ENCODE peak calls at places on chromosomes 13 and 19, in six cellular contexts. U is Caco-2, O is AG04450, D is epithelial cell of esophagus, T is PC-9, J is fibroblast of lung. S is an unnamed sample.

GRCh38 chr19:45790942-45791341 is 1.7 kb downstream of the DMWD start:
- DNase-seq in O (no peak), T (no peak), J (no peak), D (no peak), U (no peak), S (no peak)

GRCh38 chr19:9078651-9079050 is 8.2 kb upstream of the OR1M1 start:
- DNase-seq in U (no peak), O (no peak), J (no peak), D (no peak), T (no peak), S (no peak)

GRCh38 chr13:45356966-45357689 is 16.1 kb upstream of the TPT1 start:
- DNase-seq in O (no peak), T (no peak), U (no peak), D (no peak), J (no peak), S (no peak)

GRCh38 chr13:32314271-32314967 is 744 bp downstream of the ZAR1L start:
- DNase-seq in U (no peak), D (no peak), O (no peak), T (peak), J (no peak), S (peak)

GRCh38 chr19:8631425-8631819 is 989 bp downstream of the NFILZ start:
- DNase-seq in U (no peak), J (peak), D (no peak), O (no peak), T (no peak), S (no peak)

GRCh38 chr13:42215578-42216421 is 56.2 kb upstream of the AKAP11 start:
- DNase-seq in J (peak), O (peak), T (no peak), U (peak), D (peak), S (no peak)

GRCh38 chr19:9958451-9958850 is 22.1 kb upstream of the OLFM2 start:
- DNase-seq in U (no peak), T (no peak), J (peak), O (peak), D (no peak), S (no peak)

GRCh38 chr19:34135401-34135800 is 36.9 kb upstream of the LSM14A start:
- DNase-seq in U (no peak), O (no peak), J (no peak), D (no peak), T (no peak), S (no peak)

GRCh38 chr19:19580417-19580816 is 38.1 kb downstream of the PBX4 start:
- DNase-seq in T (no peak), O (no peak), J (no peak), U (no peak), D (no peak), S (no peak)

GRCh38 chr19:35027851-35028599 is 2.2 kb upstream of the SCN1B start:
- DNase-seq in D (no peak), J (peak), U (no peak), O (no peak), T (no peak), S (no peak)

GRCh38 chr19:48896191-48896720 is 2.3 kb downstream of the TULP2 start:
- DNase-seq in U (no peak), T (no peak), D (no peak), O (no peak), J (peak), S (peak)

GRCh38 chr19:29323046-29323971 is 110.4 kb upstream of the UQCRFS1 start:
- DNase-seq in J (no peak), O (no peak), D (no peak), T (no peak), U (no peak), S (no peak)

DNA sequence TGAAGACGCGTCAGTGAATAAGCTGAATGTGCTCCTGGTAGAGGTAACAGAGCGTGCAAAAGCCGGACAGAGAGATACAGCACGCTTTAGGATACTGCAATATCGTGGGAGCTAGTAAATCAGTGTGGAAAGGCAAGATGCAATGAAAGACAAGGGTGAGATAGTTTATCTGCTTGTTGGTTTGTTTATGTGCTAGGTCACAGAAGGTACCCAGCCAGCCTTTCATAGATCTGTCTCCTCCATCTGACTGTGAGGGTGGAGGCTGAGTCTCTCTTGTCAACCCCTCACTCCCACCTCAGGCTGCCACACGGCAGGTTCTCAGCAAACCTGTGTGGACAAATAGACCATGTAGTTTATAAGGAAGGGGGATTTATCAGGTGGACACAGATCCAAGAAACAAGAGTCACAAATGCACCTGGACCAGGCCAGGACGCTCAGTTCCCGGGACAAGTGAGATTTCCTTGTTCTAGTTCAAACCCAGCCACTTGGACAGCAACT is 971 bp upstream of the GIPC1 start:
- DNase-seq in D (no peak), O (no peak), J (no peak), U (no peak), T (no peak), S (no peak)
- H3K4me3 ChIP-seq in D (peak), O (no peak), J (peak), U (no peak), T (peak), S (peak)

GRCh38 chr13:109154546-109154945 is 525.1 kb downstream of the MYO16 start:
- DNase-seq in U (no peak), T (peak), O (no peak), D (peak), J (peak), S (no peak)

GRCh38 chr13:109157275-109157674 is 527.9 kb downstream of the MYO16 start:
- DNase-seq in D (peak), O (no peak), U (no peak), T (peak), J (no peak), S (no peak)

GRCh38 chr13:109158383-109158782 is 529.0 kb downstream of the MYO16 start:
- DNase-seq in O (no peak), U (no peak), D (peak), J (no peak), T (no peak), S (no peak)

GRCh38 chr13:109155301-109155761 is 525.9 kb downstream of the MYO16 start:
- DNase-seq in U (no peak), T (peak), O (no peak), D (peak), J (peak), S (no peak)

DNA sequence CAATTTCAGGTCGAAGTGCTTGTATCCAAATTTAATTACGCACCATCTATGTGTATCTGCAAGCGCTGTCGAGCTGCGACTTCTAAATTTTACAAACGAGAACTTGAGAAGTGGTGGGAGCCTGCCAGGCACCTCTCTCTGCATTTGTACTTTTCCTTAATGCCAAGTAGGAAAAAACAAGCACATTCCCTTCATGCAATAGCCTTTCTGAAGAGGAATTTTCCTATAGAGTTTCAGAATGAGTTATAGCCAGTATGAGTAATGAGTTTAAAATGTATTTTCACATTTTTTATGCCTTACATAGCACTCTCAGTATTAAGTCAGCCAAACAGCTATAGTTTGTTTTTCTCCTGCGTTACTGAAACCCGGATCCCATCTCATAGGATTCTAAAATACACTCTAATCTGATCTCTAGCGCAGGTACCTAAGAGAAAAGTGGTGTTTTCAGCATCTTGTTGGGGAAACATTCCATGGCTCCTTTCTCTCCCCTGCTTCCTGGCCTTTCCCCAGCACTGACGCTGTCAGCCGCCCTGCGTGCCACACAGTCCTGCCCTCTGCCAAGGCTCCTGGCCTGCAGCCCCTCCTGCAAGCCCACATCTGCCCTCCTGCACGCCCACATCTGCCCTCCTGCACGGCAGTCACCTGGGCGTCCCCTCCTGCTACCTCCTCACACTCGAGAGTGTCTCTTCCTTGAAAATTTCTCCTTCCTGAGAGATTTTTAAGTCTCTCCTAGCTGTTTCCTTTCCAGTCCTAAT is 526.9 kb downstream of the MYO16 start:
- DNase-seq in O (peak), U (no peak), T (peak), D (peak), J (peak), S (peak)
- H3K4me3 ChIP-seq in O (no peak), U (no peak), T (peak), D (peak), J (no peak), S (peak)

GRCh38 chr19:56290104-56290503 is 17.6 kb downstream of the EDDM13 start:
- DNase-seq in O (no peak), J (no peak), D (no peak), U (no peak), T (no peak), S (no peak)

GRCh38 chr19:56294557-56294956 is 20.1 kb downstream of the ZSCAN5A start:
- DNase-seq in U (no peak), T (no peak), D (peak), O (no peak), J (no peak), S (no peak)

GRCh38 chr19:56297010-56297409 is 17.6 kb downstream of the ZSCAN5A start:
- DNase-seq in D (no peak), O (no peak), J (no peak), T (no peak), U (no peak), S (no peak)

GRCh38 chr19:56295531-56296455 is 18.8 kb downstream of the ZSCAN5A start:
- DNase-seq in T (no peak), J (no peak), D (peak), O (no peak), U (no peak), S (no peak)

GRCh38 chr19:56291857-56292256 is 19.3 kb downstream of the EDDM13 start:
- DNase-seq in T (no peak), U (no peak), O (no peak), D (peak), J (no peak), S (no peak)
- H3K4me3 ChIP-seq in T (no peak), U (no peak), O (no peak), D (no peak), J (no peak), S (no peak)

GRCh38 chr19:50565984-50566903 is 2.0 kb downstream of the LRRC4B start:
- DNase-seq in D (no peak), T (no peak), J (no peak), O (no peak), U (no peak), S (no peak)
- H3K4me3 ChIP-seq in D (no peak), T (no peak), J (no peak), O (no peak), U (no peak), S (no peak)

GRCh38 chr13:92622905-92623304 is 603.7 kb upstream of the GPC6 start:
- DNase-seq in U (no peak), T (no peak), D (no peak), O (no peak), J (no peak), S (no peak)
- H3K4me3 ChIP-seq in U (no peak), T (no peak), D (no peak), O (no peak), J (no peak), S (no peak)

GRCh38 chr19:11205939-11206570 is 8.7 kb upstream of the KANK2 start:
- DNase-seq in T (no peak), J (no peak), U (no peak), D (no peak), O (no peak), S (no peak)
- H3K4me3 ChIP-seq in T (no peak), J (no peak), U (no peak), D (no peak), O (no peak), S (no peak)

DNA sequence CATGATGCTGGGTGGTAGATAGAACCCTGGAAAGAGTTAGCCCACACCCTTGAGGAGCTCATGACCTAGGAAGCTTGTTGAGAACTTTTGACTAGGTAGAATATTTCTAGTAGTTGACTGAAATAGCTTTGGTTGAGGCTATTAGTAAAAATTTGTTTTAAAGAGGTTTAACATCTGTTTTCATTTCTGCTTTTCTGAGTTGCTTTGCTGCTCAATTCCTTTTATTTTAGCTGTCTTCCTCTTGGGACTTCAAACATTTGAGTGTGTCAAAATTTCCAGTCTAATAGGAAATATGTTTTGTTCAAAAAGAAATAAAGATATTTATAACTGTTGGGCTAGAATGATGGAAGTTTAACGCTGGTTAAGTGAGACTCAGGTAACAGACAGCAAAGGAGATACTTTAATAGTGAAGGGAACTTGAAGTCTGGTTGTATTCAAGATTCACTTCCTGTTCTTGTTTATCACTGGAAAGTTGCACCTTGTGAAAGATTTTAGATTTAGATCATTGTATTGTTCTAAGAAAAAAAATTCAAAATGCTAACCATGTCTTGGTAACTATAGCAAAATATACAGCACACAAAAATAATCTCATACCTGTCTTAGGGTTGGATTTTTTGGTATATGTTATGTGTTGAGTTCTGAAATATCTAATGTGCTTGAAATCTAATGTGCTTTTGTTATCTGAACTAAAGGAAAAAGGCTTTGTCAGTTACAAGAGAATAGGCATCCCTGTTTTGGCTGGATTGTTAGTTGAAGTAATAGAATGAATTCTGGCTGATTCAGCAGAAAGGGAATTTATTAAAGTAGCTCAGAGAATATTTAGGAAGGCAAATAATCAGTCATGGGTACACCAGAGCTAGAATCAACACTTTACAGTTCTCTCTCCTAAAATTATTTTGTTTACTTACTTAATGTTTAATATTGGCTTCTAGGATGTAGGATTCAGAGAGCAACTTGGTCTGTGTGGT is 24.4 kb upstream of the GPR18 start:
- DNase-seq in U (no peak), J (no peak), D (no peak), O (no peak), T (no peak), S (no peak)
- H3K4me3 ChIP-seq in U (no peak), J (no peak), D (no peak), O (no peak), T (no peak), S (no peak)

GRCh38 chr19:7216373-7216902 is 77.8 kb downstream of the INSR start:
- DNase-seq in O (no peak), T (no peak), U (no peak), D (no peak), J (no peak), S (no peak)
- H3K4me3 ChIP-seq in O (no peak), T (no peak), U (no peak), D (no peak), J (no peak), S (no peak)

DNA sequence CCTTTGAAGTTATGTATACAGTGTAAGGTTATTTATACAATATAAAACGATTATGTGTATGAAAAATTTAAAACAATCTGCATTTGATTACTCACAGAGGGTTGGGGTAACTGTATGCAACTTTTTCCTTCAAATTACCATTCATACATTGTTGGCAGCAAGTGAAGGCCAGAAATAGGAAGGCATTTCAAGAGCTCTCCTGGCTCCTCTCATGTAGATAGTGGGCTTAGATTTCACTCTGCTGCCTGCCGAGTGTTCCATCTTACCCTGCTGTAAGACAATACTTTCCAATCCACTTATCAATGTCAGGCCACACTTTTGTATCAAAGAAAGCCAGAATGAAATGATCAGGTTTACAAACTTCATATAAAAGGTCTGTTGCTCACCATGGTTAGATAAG is 245.2 kb downstream of the DNAJC15 start:
- DNase-seq in D (no peak), J (no peak), O (no peak), U (no peak), T (no peak), S (no peak)
- H3K4me3 ChIP-seq in D (no peak), J (no peak), O (peak), U (no peak), T (peak), S (peak)

S was measured in left ventricle myocardium inferior.